ENCODE peak calls at places on chromosome 3, in seven cellular contexts. One of them, this sample, is unnamed.

GRCh38 chr3:12046406-12046805 is 42.2 kb downstream of the SYN2 start:
- DNase-seq in HS-27A: no peak
- DNase-seq in astrocyte of the hippocampus: peak
- DNase-seq in amygdala: no peak
- DNase-seq in D721Med: no peak
- DNase-seq in A549: peak
- DNase-seq in GM23248: peak
- DNase-seq in this sample: no peak

GRCh38 chr3:12750223-12750622 is 8.8 kb downstream of the TMEM40 start:
- DNase-seq in HS-27A: peak
- DNase-seq in astrocyte of the hippocampus: peak
- DNase-seq in amygdala: no peak
- DNase-seq in D721Med: no peak
- DNase-seq in A549: peak
- DNase-seq in GM23248: peak
- DNase-seq in this sample: no peak

GRCh38 chr3:77321646-77322045 is 281.7 kb downstream of the ROBO2 start:
- DNase-seq in HS-27A: no peak
- DNase-seq in astrocyte of the hippocampus: peak
- DNase-seq in amygdala: no peak
- DNase-seq in D721Med: no peak
- DNase-seq in A549: no peak
- DNase-seq in GM23248: peak
- DNase-seq in this sample: no peak

GRCh38 chr3:193782280-193782654 is 189.3 kb downstream of the OPA1 start:
- DNase-seq in HS-27A: no peak
- DNase-seq in astrocyte of the hippocampus: peak
- DNase-seq in amygdala: no peak
- DNase-seq in D721Med: no peak
- DNase-seq in A549: peak
- DNase-seq in GM23248: no peak
- DNase-seq in this sample: peak

GRCh38 chr3:125137432-125138033 is 75.0 kb downstream of the SLC12A8 start:
- DNase-seq in HS-27A: no peak
- DNase-seq in astrocyte of the hippocampus: peak
- DNase-seq in amygdala: no peak
- DNase-seq in D721Med: no peak
- DNase-seq in A549: peak
- DNase-seq in GM23248: peak
- DNase-seq in this sample: no peak

GRCh38 chr3:128068156-128068620 is 16.0 kb downstream of the SEC61A1 start:
- DNase-seq in HS-27A: no peak
- DNase-seq in astrocyte of the hippocampus: peak
- DNase-seq in amygdala: no peak
- DNase-seq in D721Med: peak
- DNase-seq in A549: peak
- DNase-seq in GM23248: peak
- DNase-seq in this sample: peak

GRCh38 chr3:149367021-149367840 is 10.2 kb downstream of the TM4SF1 start:
- DNase-seq in HS-27A: no peak
- DNase-seq in astrocyte of the hippocampus: no peak
- DNase-seq in amygdala: no peak
- DNase-seq in D721Med: no peak
- DNase-seq in A549: peak
- DNase-seq in GM23248: peak
- DNase-seq in this sample: no peak

GRCh38 chr3:23800731-23801130 is 5.0 kb upstream of the UBE2E1 start:
- DNase-seq in HS-27A: no peak
- DNase-seq in astrocyte of the hippocampus: peak
- DNase-seq in amygdala: no peak
- DNase-seq in D721Med: no peak
- DNase-seq in A549: peak
- DNase-seq in GM23248: peak
- DNase-seq in this sample: no peak

GRCh38 chr3:6041894-6042293 is 819.0 kb upstream of the GRM7 start:
- DNase-seq in HS-27A: no peak
- DNase-seq in astrocyte of the hippocampus: no peak
- DNase-seq in amygdala: no peak
- DNase-seq in D721Med: no peak
- DNase-seq in A549: no peak
- DNase-seq in GM23248: no peak
- DNase-seq in this sample: no peak

GRCh38 chr3:1587426-1587825 is 494.6 kb downstream of the CNTN6 start:
- DNase-seq in HS-27A: no peak
- DNase-seq in astrocyte of the hippocampus: no peak
- DNase-seq in amygdala: no peak
- DNase-seq in D721Med: no peak
- DNase-seq in A549: no peak
- DNase-seq in GM23248: no peak
- DNase-seq in this sample: no peak

GRCh38 chr3:44993471-44994205 is 17.6 kb downstream of the EXOSC7 start:
- DNase-seq in HS-27A: no peak
- DNase-seq in astrocyte of the hippocampus: peak
- DNase-seq in amygdala: no peak
- DNase-seq in D721Med: no peak
- DNase-seq in A549: peak
- DNase-seq in GM23248: peak
- DNase-seq in this sample: no peak

GRCh38 chr3:111485086-111485485 is 56.9 kb upstream of the CD96 start:
- DNase-seq in HS-27A: no peak
- DNase-seq in astrocyte of the hippocampus: no peak
- DNase-seq in amygdala: no peak
- DNase-seq in D721Med: no peak
- DNase-seq in A549: no peak
- DNase-seq in GM23248: no peak
- DNase-seq in this sample: no peak

GRCh38 chr3:71816757-71817156 is 31.8 kb upstream of the PROK2 start:
- DNase-seq in HS-27A: no peak
- DNase-seq in astrocyte of the hippocampus: no peak
- DNase-seq in amygdala: no peak
- DNase-seq in D721Med: no peak
- DNase-seq in A549: no peak
- DNase-seq in GM23248: no peak
- DNase-seq in this sample: no peak

GRCh38 chr3:157115069-157116006 is 44.6 kb downstream of the CCNL1 start:
- DNase-seq in HS-27A: no peak
- DNase-seq in astrocyte of the hippocampus: no peak
- DNase-seq in amygdala: no peak
- DNase-seq in D721Med: no peak
- DNase-seq in A549: no peak
- DNase-seq in GM23248: peak
- DNase-seq in this sample: no peak

GRCh38 chr3:154943981-154944380 is 136.1 kb upstream of the MME start:
- DNase-seq in HS-27A: no peak
- DNase-seq in astrocyte of the hippocampus: no peak
- DNase-seq in amygdala: no peak
- DNase-seq in D721Med: no peak
- DNase-seq in A549: no peak
- DNase-seq in GM23248: no peak
- DNase-seq in this sample: no peak

GRCh38 chr3:128524374-128525299 is 31.6 kb upstream of the GATA2 start:
- DNase-seq in HS-27A: no peak
- DNase-seq in astrocyte of the hippocampus: no peak
- DNase-seq in amygdala: no peak
- DNase-seq in D721Med: no peak
- DNase-seq in A549: no peak
- DNase-seq in GM23248: no peak
- DNase-seq in this sample: no peak

GRCh38 chr3:108862865-108863798 is 40.5 kb downstream of the TRAT1 start:
- DNase-seq in HS-27A: peak
- DNase-seq in astrocyte of the hippocampus: peak
- DNase-seq in amygdala: no peak
- DNase-seq in D721Med: no peak
- DNase-seq in A549: peak
- DNase-seq in GM23248: peak
- DNase-seq in this sample: no peak

GRCh38 chr3:119409844-119410243 is 53.6 kb downstream of the TMEM39A start:
- DNase-seq in HS-27A: no peak
- DNase-seq in astrocyte of the hippocampus: no peak
- DNase-seq in amygdala: no peak
- DNase-seq in D721Med: no peak
- DNase-seq in A549: no peak
- DNase-seq in GM23248: no peak
- DNase-seq in this sample: no peak

GRCh38 chr3:16589867-16590624 is 15.2 kb downstream of the DAZL start:
- DNase-seq in HS-27A: no peak
- DNase-seq in astrocyte of the hippocampus: no peak
- DNase-seq in amygdala: no peak
- DNase-seq in D721Med: no peak
- DNase-seq in A549: no peak
- DNase-seq in GM23248: no peak
- DNase-seq in this sample: no peak